ENCODE peak calls at places on chromosomes 5 and 9, in four cellular contexts. F is activated naive CD4-positive, alpha-beta T cell treated with anti-CD3 and anti-CD28 coated beads for 36 hours; M is hepatic stellate cell; K is effector memory CD8-positive, alpha-beta T cell. P is an unnamed sample.

GRCh38 chr5:1729641-1730486 is 69.8 kb downstream of the MRPL36 start:
- DNase-seq in F (no peak), M (no peak), K (no peak), P (no peak)

GRCh38 chr5:4928409-4928808 is 211.7 kb upstream of the ADAMTS16 start:
- DNase-seq in F (no peak), M (no peak), K (no peak), P (no peak)

GRCh38 chr9:127318651-127319167 is 54.1 kb downstream of the GARNL3 start:
- DNase-seq in F (no peak), M (peak), K (no peak), P (no peak)

GRCh38 chr5:156310115-156310514 is 16.8 kb upstream of the SGCD start:
- DNase-seq in F (no peak), M (no peak), K (no peak), P (no peak)

GRCh38 chr5:91256142-91256524 is 127.0 kb downstream of the ARRDC3 start:
- DNase-seq in F (no peak), M (no peak), K (no peak), P (no peak)

GRCh38 chr5:69206528-69207190 is 17.3 kb downstream of the CENPH start:
- DNase-seq in F (no peak), M (no peak), K (no peak), P (no peak)

GRCh38 chr9:38417003-38417965 is 7.0 kb downstream of the IGFBPL1 start:
- DNase-seq in F (peak), M (no peak), K (peak), P (no peak)

GRCh38 chr5:1744393-1745189 is 55.0 kb downstream of the MRPL36 start:
- DNase-seq in F (no peak), M (no peak), K (no peak), P (no peak)

GRCh38 chr5:126054593-126055347 is 368.4 kb upstream of the GRAMD2B start:
- DNase-seq in F (no peak), M (no peak), K (no peak), P (no peak)

GRCh38 chr5:135238622-135239460 is 160.2 kb downstream of the MACROH2A1 start:
- DNase-seq in F (no peak), M (no peak), K (no peak), P (no peak)

GRCh38 chr9:27393054-27393846 is 96.3 kb upstream of the EQTN start:
- DNase-seq in F (no peak), M (no peak), K (no peak), P (no peak)